ENCODE peak calls at places on chromosomes 6 and 20, in four cellular contexts. F is nephron progenitor cell, T is KBM-7, G is AG10803. X is an unnamed sample.

GRCh38 chr6:168992696-168993185 is 260.9 kb downstream of the THBS2 start:
- DNase-seq in F (no peak), T (peak; percentile 3), G (no peak), X (no peak)

GRCh38 chr6:156068870-156069269 is 613.2 kb upstream of the NOX3 start:
- DNase-seq in F (no peak), T (no peak), G (no peak), X (no peak)

GRCh38 chr20:40728470-40728869 is 39.4 kb upstream of the MAFB start:
- DNase-seq in F (no peak), T (no peak), G (no peak), X (no peak)

GRCh38 chr20:39258253-39258652 is 296.1 kb downstream of the DHX35 start:
- DNase-seq in F (no peak), T (no peak), G (no peak), X (no peak)

GRCh38 chr6:6657820-6658217 is 69.3 kb downstream of the LY86 start:
- DNase-seq in F (no peak), T (peak; percentile 58), G (no peak), X (no peak)

GRCh38 chr6:2414885-2415523 is 169.6 kb upstream of the GMDS start:
- DNase-seq in F (no peak), T (no peak), G (no peak), X (no peak)

GRCh38 chr20:33423141-33423834 is 20.3 kb downstream of the SNTA1 start:
- DNase-seq in F (no peak), T (no peak), G (peak; percentile 90), X (no peak)

GRCh38 chr6:593907-594212 is 63.0 kb downstream of the HUS1B start:
- DNase-seq in F (no peak), T (no peak), G (no peak), X (no peak)

GRCh38 chr20:12729326-12729725 is 279.4 kb upstream of the SPTLC3 start:
- DNase-seq in F (no peak), T (no peak), G (no peak), X (no peak)

X was measured in DMS 273 treated with DMSO at 0.1 percent for 48 hours.